ENCODE peak calls at places on chromosomes 16 and 17, in four cellular contexts. O is CD4-positive, alpha-beta T cell; N is fibroblast of villous mesenchyme; J is fibroblast of lung. X is an unnamed sample.

GRCh38 chr17:10192963-10193362 is 5.4 kb downstream of the GAS7 start:
- DNase-seq in O (no peak), N (peak), J (peak), X (no peak)

GRCh38 chr17:43360376-43360738 is 38.4 kb upstream of the ARL4D start:
- DNase-seq in O (peak), N (peak), J (peak), X (no peak)

GRCh38 chr17:57545836-57546305 is 199.2 kb downstream of the CCDC182 start:
- DNase-seq in O (no peak), N (no peak), J (no peak), X (no peak)

GRCh38 chr17:60311936-60312335 is 80.0 kb downstream of the USP32 start:
- DNase-seq in O (no peak), N (no peak), J (peak), X (no peak)

GRCh38 chr16:49828545-49829267 is 27.2 kb downstream of the ZNF423 start:
- DNase-seq in O (no peak), N (no peak), J (no peak), X (no peak)

GRCh38 chr17:66747561-66748275 is 87.2 kb upstream of the CACNG5 start:
- DNase-seq in O (no peak), N (peak), J (peak), X (no peak)

GRCh38 chr16:74325331-74325730 is 28.7 kb downstream of the PSMD7 start:
- DNase-seq in O (no peak), N (no peak), J (no peak), X (no peak)

GRCh38 chr16:9469512-9469911 is 378.1 kb downstream of the HAPSTR1 start:
- DNase-seq in O (no peak), N (peak), J (peak), X (no peak)

GRCh38 chr16:86926146-86926545 is 347.8 kb downstream of the FOXL1 start:
- DNase-seq in O (no peak), N (no peak), J (no peak), X (no peak)

GRCh38 chr17:48388955-48389764 is 40.9 kb downstream of the SKAP1 start:
- DNase-seq in O (no peak), N (no peak), J (no peak), X (no peak)

GRCh38 chr17:37541880-37542675 is 52.4 kb downstream of the DUSP14 start:
- DNase-seq in O (no peak), N (peak), J (peak), X (no peak)

GRCh38 chr16:30660424-30661251 is 2.4 kb downstream of the FBRS start:
- DNase-seq in O (peak), N (peak), J (peak), X (no peak)

GRCh38 chr17:76744747-76745146 is 6.8 kb downstream of the MFSD11 start:
- DNase-seq in O (no peak), N (no peak), J (no peak), X (no peak)

GRCh38 chr16:25978227-25978626 is 286.5 kb downstream of the HS3ST4 start:
- DNase-seq in O (no peak), N (no peak), J (no peak), X (no peak)

GRCh38 chr17:49729074-49729473 is 21.3 kb upstream of the SLC35B1 start:
- DNase-seq in O (no peak), N (no peak), J (no peak), X (no peak)

GRCh38 chr17:32276217-32276616 is 10.6 kb downstream of the RHBDL3 start:
- DNase-seq in O (no peak), N (no peak), J (no peak), X (no peak)

GRCh38 chr17:80949451-80950421 is 41.9 kb upstream of the CHMP6 start:
- DNase-seq in O (no peak), N (no peak), J (no peak), X (no peak)

GRCh38 chr17:12839042-12839441 is 49.7 kb downstream of the ARHGAP44 start:
- DNase-seq in O (no peak), N (no peak), J (no peak), X (no peak)

GRCh38 chr17:43900183-43900857 is 7.0 kb downstream of the MPP2 start:
- DNase-seq in O (peak), N (peak), J (peak), X (peak)

GRCh38 chr17:49278076-49278475 is 47.5 kb upstream of the PHOSPHO1 start:
- DNase-seq in O (no peak), N (no peak), J (no peak), X (no peak)

GRCh38 chr17:81514735-81515529 is 2.3 kb upstream of the ACTG1 start:
- DNase-seq in O (peak), N (peak), J (peak), X (peak)

GRCh38 chr17:37488009-37488604 is 1.6 kb upstream of the DUSP14 start:
- DNase-seq in O (no peak), N (peak), J (peak), X (no peak)

GRCh38 chr17:15249487-15249886 is 15.6 kb downstream of the PMP22 start:
- DNase-seq in O (no peak), N (no peak), J (no peak), X (no peak)

GRCh38 chr16:2841606-2842339 is 11.7 kb downstream of the ZG16B start:
- DNase-seq in O (peak), N (no peak), J (no peak), X (no peak)

GRCh38 chr17:82031885-82032627 is 578 bp downstream of the RAC3 start:
- DNase-seq in O (no peak), N (no peak), J (no peak), X (no peak)

GRCh38 chr17:47184671-47185070 is 4.4 kb downstream of the CDC27 start:
- DNase-seq in O (no peak), N (peak), J (no peak), X (no peak)

GRCh38 chr17:17080781-17081180 is 38.5 kb downstream of the MPRIP start:
- DNase-seq in O (no peak), N (no peak), J (no peak), X (no peak)

GRCh38 chr17:49031965-49032928 is 35.1 kb downstream of the IGF2BP1 start:
- DNase-seq in O (no peak), N (peak), J (peak), X (no peak)

GRCh38 chr17:74898376-74898946 is 5.0 kb upstream of the FADS6 start:
- DNase-seq in O (no peak), N (no peak), J (no peak), X (no peak)

GRCh38 chr17:11300201-11300600 is 59.2 kb downstream of the SHISA6 start:
- DNase-seq in O (no peak), N (no peak), J (no peak), X (no peak)

GRCh38 chr16:64012166-64012565 is 1109.7 kb downstream of the CDH11 start:
- DNase-seq in O (no peak), N (no peak), J (peak), X (no peak)

GRCh38 chr16:64011650-64012049 is 1110.2 kb downstream of the CDH11 start:
- DNase-seq in O (no peak), N (no peak), J (no peak), X (no peak)

DNA sequence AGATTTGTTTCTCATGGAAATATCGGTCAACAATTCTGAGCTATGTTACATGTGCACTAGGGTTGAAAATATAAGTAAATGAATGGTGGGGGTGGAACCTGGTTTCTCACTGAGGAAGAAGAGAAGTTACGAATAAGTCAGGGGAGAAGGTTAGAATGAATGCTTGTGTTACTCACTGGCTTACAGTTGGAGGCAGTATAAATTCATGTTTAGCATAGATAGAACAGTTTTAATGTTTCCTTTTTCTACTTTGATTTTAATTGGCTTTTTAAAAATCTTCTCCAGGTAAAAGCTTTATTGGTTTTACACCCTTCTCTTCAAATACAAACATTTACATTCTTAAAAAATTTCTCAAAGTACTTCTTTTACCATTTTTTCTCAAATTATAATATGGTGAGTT is 1113.7 kb downstream of the CDH11 start:
- DNase-seq in O (no peak), N (no peak), J (no peak), X (no peak)
- TF ChIP-seq CTCF in O (no peak), N (no peak), J (no peak), X (no peak)

DNA sequence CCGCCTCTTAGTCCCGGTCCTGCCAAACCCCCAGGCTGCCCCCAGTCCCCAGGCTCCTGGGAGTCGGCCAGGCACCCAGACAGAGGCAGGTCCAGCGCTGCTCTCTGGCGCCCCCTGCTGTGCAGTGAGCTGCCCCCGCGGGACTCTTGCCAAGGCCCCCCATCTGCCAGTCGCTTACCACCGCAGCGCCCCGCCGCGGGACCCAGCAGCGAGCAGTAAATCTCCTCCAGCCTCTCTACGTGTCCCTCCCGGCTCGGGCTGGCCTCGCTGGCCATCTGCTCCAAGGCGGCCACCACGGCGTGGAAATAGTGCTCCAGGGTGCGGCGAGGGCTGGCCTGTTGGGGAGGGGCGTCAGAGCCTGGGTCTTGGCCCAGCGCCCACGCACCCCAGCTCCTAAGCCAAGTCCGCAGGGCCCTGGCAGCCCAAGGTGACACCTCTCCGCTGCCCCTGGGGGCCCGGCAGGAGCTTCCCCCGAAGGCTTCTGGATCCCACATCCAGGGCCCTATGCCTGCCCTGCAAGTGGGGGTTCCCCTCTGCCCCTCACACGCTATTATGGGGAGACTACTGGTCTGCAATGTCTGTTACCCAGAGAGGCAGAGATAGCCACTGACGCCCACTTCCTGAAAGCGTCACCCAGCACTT is 33.7 kb upstream of the MFSD6L start:
- DNase-seq in O (no peak), N (no peak), J (no peak), X (no peak)
- TF ChIP-seq CTCF in O (peak), N (peak), J (peak), X (no peak)

GRCh38 chr17:73325527-73325842 is 13.7 kb upstream of the CDC42EP4 start:
- DNase-seq in O (no peak), N (peak), J (no peak), X (no peak)
- TF ChIP-seq CTCF in O (no peak), N (peak), J (peak), X (no peak)

GRCh38 chr16:71894229-71894920 is 956 bp upstream of the IST1 start:
- DNase-seq in O (peak), N (peak), J (peak), X (peak)
- TF ChIP-seq CTCF in O (no peak), N (no peak), J (no peak), X (no peak)

GRCh38 chr17:19648475-19649406 is at the start of gene ALDH3A2:
- DNase-seq in O (peak), N (peak), J (peak), X (peak)
- TF ChIP-seq CTCF in O (no peak), N (no peak), J (peak), X (no peak)

DNA sequence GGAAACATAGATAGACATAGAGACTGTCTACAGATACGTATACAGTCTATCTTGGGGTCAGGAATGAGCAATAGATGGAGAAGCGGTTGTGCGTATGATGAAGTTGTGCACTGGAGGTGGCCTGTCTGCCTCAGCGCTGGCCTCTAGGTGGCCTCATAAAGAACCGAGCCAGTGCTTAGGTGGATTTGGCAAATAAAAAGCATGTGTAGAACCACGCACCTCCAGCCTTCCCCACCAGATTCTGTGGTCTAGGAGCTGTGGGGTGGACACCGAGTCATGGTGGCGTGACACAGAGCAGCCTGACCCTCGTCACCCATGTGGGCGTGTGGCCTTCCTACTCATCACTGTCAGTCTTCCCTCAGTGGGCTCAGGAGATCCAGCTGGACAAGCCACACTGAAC is 34.0 kb downstream of the PGS1 start:
- DNase-seq in O (no peak), N (peak), J (peak), X (no peak)
- TF ChIP-seq CTCF in O (peak), N (peak), J (peak), X (no peak)

GRCh38 chr17:61393550-61393903 is 6.1 kb upstream of the TBX2 start:
- DNase-seq in O (no peak), N (no peak), J (no peak), X (no peak)
- TF ChIP-seq CTCF in O (no peak), N (peak), J (peak), X (no peak)